ENCODE peak calls at places on chromosome 10, in seven cellular contexts. H, Q, V, N, R, G and L are unnamed samples. For H3K4me1, the result is how much of the 10 kb centered on the place peaks cover.

GRCh38 chr10:32854435-32854834 is 103.6 kb downstream of the ITGB1 start:
- DNase-seq in Q (no peak), H (no peak), G (no peak), V (no peak), R (no peak), N (no peak), L (no peak)

GRCh38 chr10:102410427-102411073 is 8.0 kb downstream of the PSD start:
- DNase-seq in R (peak), H (no peak), N (peak), G (peak), V (no peak), Q (no peak), L (no peak)

GRCh38 chr10:80407836-80408197 is 534 bp upstream of the PRXL2A start:
- DNase-seq in G (peak), N (no peak), Q (no peak), V (peak), H (peak), R (no peak), L (no peak)

GRCh38 chr10:97319671-97320479 is 804 bp downstream of the FRAT1 start:
- DNase-seq in Q (peak), H (peak), V (peak), N (peak), G (peak), R (peak), L (no peak)

GRCh38 chr10:88045116-88045515 is 181.7 kb downstream of the PTEN start:
- DNase-seq in H (no peak), G (no peak), N (no peak), V (no peak), R (no peak), Q (no peak), L (no peak)

GRCh38 chr10:7152341-7152740 is 258.5 kb downstream of the SFMBT2 start:
- DNase-seq in Q (no peak), H (no peak), V (no peak), N (no peak), G (no peak), R (no peak), L (no peak)

GRCh38 chr10:43888551-43888950 is 239.9 kb upstream of the ZNF32 start:
- DNase-seq in V (no peak), R (no peak), H (no peak), G (no peak), N (no peak), Q (no peak), L (no peak)

GRCh38 chr10:36114913-36115312 is 472.8 kb upstream of the FZD8 start:
- DNase-seq in V (no peak), N (peak), G (no peak), H (no peak), R (no peak), Q (no peak), L (no peak)

GRCh38 chr10:119191881-119192280 is 13.3 kb upstream of the PRDX3 start:
- DNase-seq in N (no peak), H (no peak), V (no peak), Q (no peak), G (no peak), R (no peak), L (no peak)

GRCh38 chr10:119526606-119527592 is 15.6 kb downstream of the RGS10 start:
- DNase-seq in N (no peak), R (no peak), V (no peak), Q (no peak), H (no peak), G (peak), L (no peak)

GRCh38 chr10:123573236-123574147 is 92.7 kb upstream of the GPR26 start:
- DNase-seq in N (peak), V (no peak), R (peak), H (peak), G (peak), Q (peak), L (peak)

GRCh38 chr10:125038637-125039036 is 96.7 kb downstream of the ZRANB1 start:
- DNase-seq in H (peak), G (peak), R (peak), N (peak), Q (peak), V (peak), L (peak)

GRCh38 chr10:95451568-95452524 is 109.3 kb downstream of the SORBS1 start:
- DNase-seq in G (no peak), V (no peak), R (no peak), H (no peak), N (no peak), Q (no peak), L (no peak)

GRCh38 chr10:33363112-33363511 is 28.6 kb upstream of the NRP1 start:
- DNase-seq in Q (no peak), H (no peak), N (no peak), R (no peak), V (no peak), G (no peak), L (no peak)

GRCh38 chr10:97869091-97870042 is 19.7 kb downstream of the GOLGA7B start:
- DNase-seq in V (peak), R (peak), N (peak), H (peak), Q (peak), G (peak), L (peak)

GRCh38 chr10:11720260-11720741 is 21.9 kb upstream of the ECHDC3 start:
- DNase-seq in G (no peak), V (no peak), N (no peak), R (no peak), H (no peak), Q (no peak), L (no peak)

GRCh38 chr10:35781643-35782035 is 139.5 kb upstream of the FZD8 start:
- DNase-seq in H (no peak), R (no peak), G (peak), Q (peak), V (no peak), N (no peak), L (no peak)

GRCh38 chr10:83253272-83253671 is 886.0 kb upstream of the GHITM start:
- DNase-seq in R (no peak), H (no peak), V (no peak), N (no peak), G (no peak), Q (no peak), L (no peak)

GRCh38 chr10:65270969-65271368 is 1654.9 kb upstream of the LRRTM3 start:
- DNase-seq in G (no peak), R (no peak), H (no peak), Q (no peak), V (no peak), N (no peak), L (no peak)

GRCh38 chr10:121416071-121416470 is 182.2 kb downstream of the FGFR2 start:
- DNase-seq in H (no peak), R (no peak), Q (no peak), G (no peak), V (no peak), N (no peak), L (no peak)

GRCh38 chr10:30441974-30442606 is 8.1 kb downstream of the MAP3K8 start:
- DNase-seq in N (no peak), R (no peak), H (no peak), G (no peak), Q (no peak), V (no peak), L (no peak)

GRCh38 chr10:30443049-30443448 is 9.1 kb downstream of the MAP3K8 start:
- DNase-seq in V (no peak), H (no peak), Q (no peak), N (no peak), R (no peak), G (no peak), L (no peak)

GRCh38 chr10:30437039-30437781 is 3.2 kb downstream of the MAP3K8 start:
- DNase-seq in N (no peak), H (no peak), Q (peak), R (no peak), V (no peak), G (no peak), L (no peak)

GRCh38 chr10:30438016-30438850 is 4.2 kb downstream of the MAP3K8 start:
- DNase-seq in H (no peak), N (peak), G (no peak), V (no peak), Q (no peak), R (no peak), L (no peak)

DNA sequence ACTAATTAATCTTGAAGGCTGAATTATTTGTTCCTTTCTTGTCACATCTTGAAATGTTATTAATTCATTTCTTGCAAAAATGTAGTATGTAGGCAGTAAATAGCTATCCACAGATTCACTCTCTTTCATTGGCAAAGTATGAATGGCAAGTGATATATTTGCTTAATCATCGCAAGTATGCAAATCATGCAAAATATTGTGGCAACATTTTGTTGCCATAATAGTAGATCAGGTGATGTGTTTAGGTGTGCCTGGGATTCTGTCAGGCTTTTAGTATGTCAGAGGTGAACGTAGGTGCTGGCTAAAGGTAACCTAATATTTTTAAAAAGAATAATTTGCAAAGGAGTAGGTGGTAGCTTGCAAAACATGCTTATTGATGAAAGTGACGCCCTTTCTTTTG is 5.9 kb downstream of the MAP3K8 start:
- DNase-seq in Q (no peak), H (no peak), V (no peak), G (no peak), R (no peak), N (no peak), L (no peak)
- H3K4me1 ChIP-seq in Q (under half), H (half or more), V (half or more), G (under half), R (under half), N (under half), L (under half)

GRCh38 chr10:78457804-78458483 is 424.3 kb downstream of the RPS24 start:
- DNase-seq in G (no peak), H (no peak), Q (no peak), R (no peak), V (no peak), N (no peak), L (no peak)
- H3K4me1 ChIP-seq in G (under half), H (under half), Q (under half), R (under half), V (under half), N (under half), L (under half)

GRCh38 chr10:60575105-60575504 is 185.4 kb upstream of the ANK3 start:
- DNase-seq in R (no peak), N (no peak), G (no peak), Q (no peak), H (no peak), V (no peak), L (no peak)
- H3K4me1 ChIP-seq in R (under half), N (under half), G (under half), Q (under half), H (under half), V (under half), L (under half)

GRCh38 chr10:50384839-50385238 is 133.5 kb upstream of the ASAH2 start:
- DNase-seq in R (no peak), N (no peak), G (no peak), H (no peak), V (no peak), Q (no peak), L (no peak)

GRCh38 chr10:50381637-50382036 is 130.3 kb upstream of the ASAH2 start:
- DNase-seq in H (no peak), R (no peak), N (no peak), V (no peak), G (no peak), Q (no peak), L (no peak)

GRCh38 chr10:50385610-50386009 is 134.3 kb upstream of the ASAH2 start:
- DNase-seq in V (peak), H (peak), G (no peak), Q (no peak), N (no peak), R (no peak), L (peak)

GRCh38 chr10:50382576-50383023 is 131.3 kb upstream of the ASAH2 start:
- DNase-seq in V (no peak), N (no peak), R (no peak), Q (no peak), H (no peak), G (no peak), L (no peak)

DNA sequence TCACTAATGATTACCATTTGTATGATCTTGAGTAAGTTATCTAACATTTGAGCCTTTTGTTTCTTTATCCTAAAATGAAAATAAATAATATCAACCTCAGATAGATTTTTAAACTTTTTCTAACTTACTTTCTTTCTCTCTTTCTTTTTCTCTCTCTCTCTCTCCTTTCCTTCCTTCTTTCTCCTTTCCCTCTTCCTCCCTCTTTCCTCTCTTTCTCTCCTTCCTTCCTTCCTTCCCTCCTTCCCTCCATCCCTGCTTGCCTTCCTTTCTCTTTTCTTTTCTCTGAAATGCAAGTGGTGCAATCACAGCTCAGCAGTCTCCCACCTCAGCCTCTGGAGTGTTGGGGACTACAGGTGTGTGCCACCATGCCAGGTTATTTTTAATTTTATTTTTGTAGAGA is 132.9 kb upstream of the ASAH2 start:
- DNase-seq in R (no peak), N (no peak), Q (no peak), H (no peak), G (no peak), V (no peak), L (no peak)
- H3K4me1 ChIP-seq in R (under half), N (under half), Q (under half), H (half or more), G (under half), V (under half), L (under half)

GRCh38 chr10:62019013-62019684 is 117.7 kb downstream of the ARID5B start:
- DNase-seq in R (no peak), H (no peak), Q (no peak), V (no peak), N (no peak), G (no peak), L (no peak)
- H3K4me1 ChIP-seq in R (under half), H (half or more), Q (half or more), V (under half), N (under half), G (under half), L (under half)

GRCh38 chr10:62231805-62232204 is 36.8 kb downstream of the RTKN2 start:
- DNase-seq in V (no peak), G (no peak), Q (no peak), R (no peak), N (no peak), H (no peak), L (no peak)

GRCh38 chr10:62234284-62234605 is 34.4 kb downstream of the RTKN2 start:
- DNase-seq in R (no peak), N (no peak), Q (no peak), V (no peak), H (no peak), G (no peak), L (no peak)

GRCh38 chr10:62230344-62231138 is 38.1 kb downstream of the RTKN2 start:
- DNase-seq in V (no peak), H (no peak), Q (no peak), G (no peak), R (no peak), N (no peak), L (no peak)

GRCh38 chr10:62231371-62231770 is 37.3 kb downstream of the RTKN2 start:
- DNase-seq in V (no peak), H (no peak), R (no peak), Q (no peak), N (no peak), G (no peak), L (no peak)

DNA sequence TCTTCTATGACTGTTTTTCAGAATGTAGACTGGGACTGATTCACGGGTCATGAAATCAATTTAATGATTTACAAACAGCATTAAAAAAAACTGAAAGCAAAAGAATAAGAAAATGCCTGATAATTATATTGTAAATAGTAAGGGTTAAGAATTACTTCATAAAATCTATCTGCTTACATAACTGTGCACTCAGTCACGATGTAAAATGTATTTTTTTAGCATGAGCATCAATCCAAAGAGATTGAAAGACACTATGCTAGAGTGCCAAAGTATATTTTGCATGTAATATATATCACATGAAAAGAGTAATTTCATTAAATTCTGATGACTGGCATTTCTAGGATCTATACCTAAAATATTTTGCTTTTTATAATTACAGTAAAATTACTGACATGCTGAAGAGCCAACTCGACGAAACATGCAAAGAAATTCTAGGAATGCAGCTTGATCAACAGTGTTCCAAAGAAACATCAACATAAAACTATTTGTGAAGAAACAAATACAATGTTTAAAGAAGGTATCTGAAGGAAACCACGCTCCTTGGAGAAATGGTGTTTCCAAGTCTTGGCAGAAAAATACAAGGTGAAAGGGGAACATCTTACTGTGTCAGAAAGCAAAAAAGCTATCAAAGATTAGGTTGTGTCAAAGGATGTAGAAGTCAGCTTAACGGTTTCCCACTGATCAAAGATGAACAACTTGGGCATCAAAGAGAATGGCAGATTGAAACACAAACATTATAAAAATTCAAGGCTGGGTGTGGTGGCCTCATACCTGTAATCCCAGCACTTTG is 35.0 kb downstream of the RTKN2 start:
- DNase-seq in Q (no peak), H (no peak), G (no peak), R (no peak), V (no peak), N (no peak), L (no peak)
- H3K4me1 ChIP-seq in Q (under half), H (under half), G (under half), R (under half), V (under half), N (under half), L (under half)

GRCh38 chr10:48594371-48594770 is 10.5 kb downstream of the ARHGAP22 start:
- DNase-seq in G (no peak), N (no peak), H (no peak), V (no peak), R (no peak), Q (no peak), L (no peak)
- H3K4me1 ChIP-seq in G (under half), N (under half), H (under half), V (under half), R (under half), Q (under half), L (under half)

GRCh38 chr10:132417957-132418441 is 21.0 kb downstream of the PWWP2B start:
- DNase-seq in H (peak), G (no peak), V (no peak), Q (no peak), N (no peak), R (peak), L (no peak)
- H3K4me1 ChIP-seq in H (half or more), G (under half), V (half or more), Q (under half), N (half or more), R (half or more), L (half or more)